ENCODE peak calls at places on chromosome 6, in six cellular contexts. One of them, this sample, is unnamed. For H3K36me3, the result is how much of the 10 kb centered on the place peaks cover.

GRCh38 chr6:1621328-1621701 is 11.6 kb downstream of the FOXC1 start:
- DNase-seq in HepG2: no peak
- DNase-seq in astrocyte: no peak
- DNase-seq in gastrocnemius medialis: no peak
- DNase-seq in adipocyte: no peak
- DNase-seq in uterus: no peak
- DNase-seq in this sample: no peak

GRCh38 chr6:135600086-135600702 is 102.7 kb upstream of the AHI1 start:
- DNase-seq in uterus: no peak
- DNase-seq in adipocyte: no peak
- DNase-seq in gastrocnemius medialis: no peak
- DNase-seq in astrocyte: no peak
- DNase-seq in HepG2: no peak
- DNase-seq in this sample: no peak

GRCh38 chr6:51817832-51818231 is 269.6 kb downstream of the PKHD1 start:
- DNase-seq in HepG2: no peak
- DNase-seq in gastrocnemius medialis: no peak
- DNase-seq in adipocyte: no peak
- DNase-seq in uterus: no peak
- DNase-seq in astrocyte: no peak
- DNase-seq in this sample: no peak

GRCh38 chr6:44010411-44011349 is 116.6 kb downstream of the MRPL14 start:
- DNase-seq in gastrocnemius medialis: peak
- DNase-seq in HepG2: no peak
- DNase-seq in astrocyte: peak
- DNase-seq in uterus: no peak
- DNase-seq in adipocyte: peak
- DNase-seq in this sample: no peak

GRCh38 chr6:168223150-168223549 is 96.4 kb downstream of the DACT2 start:
- DNase-seq in gastrocnemius medialis: no peak
- DNase-seq in adipocyte: no peak
- DNase-seq in HepG2: no peak
- DNase-seq in astrocyte: no peak
- DNase-seq in uterus: no peak
- DNase-seq in this sample: no peak

GRCh38 chr6:6643398-6643797 is 54.9 kb downstream of the LY86 start:
- DNase-seq in adipocyte: no peak
- DNase-seq in gastrocnemius medialis: no peak
- DNase-seq in uterus: no peak
- DNase-seq in HepG2: no peak
- DNase-seq in astrocyte: no peak
- DNase-seq in this sample: no peak

GRCh38 chr6:32984639-32985389 is 16.4 kb downstream of the BRD2 start:
- DNase-seq in HepG2: peak
- DNase-seq in uterus: peak
- DNase-seq in gastrocnemius medialis: peak
- DNase-seq in adipocyte: peak
- DNase-seq in astrocyte: peak
- DNase-seq in this sample: peak

GRCh38 chr6:67640462-67640861 is 994.6 kb upstream of the ADGRB3 start:
- DNase-seq in HepG2: no peak
- DNase-seq in uterus: no peak
- DNase-seq in adipocyte: peak
- DNase-seq in astrocyte: peak
- DNase-seq in gastrocnemius medialis: no peak
- DNase-seq in this sample: no peak

GRCh38 chr6:88749849-88750248 is 213.6 kb downstream of the RNGTT start:
- DNase-seq in astrocyte: no peak
- DNase-seq in adipocyte: no peak
- DNase-seq in gastrocnemius medialis: no peak
- DNase-seq in uterus: no peak
- DNase-seq in HepG2: no peak
- DNase-seq in this sample: no peak

GRCh38 chr6:166877906-166878305 is 78.4 kb downstream of the RNASET2 start:
- DNase-seq in uterus: no peak
- DNase-seq in astrocyte: peak
- DNase-seq in HepG2: no peak
- DNase-seq in adipocyte: no peak
- DNase-seq in gastrocnemius medialis: no peak
- DNase-seq in this sample: no peak

GRCh38 chr6:115894426-115894992 is 166.2 kb downstream of the FRK start:
- DNase-seq in adipocyte: no peak
- DNase-seq in astrocyte: no peak
- DNase-seq in gastrocnemius medialis: no peak
- DNase-seq in uterus: no peak
- DNase-seq in HepG2: no peak
- DNase-seq in this sample: no peak

GRCh38 chr6:35471836-35472345 is 3.7 kb downstream of the RPL10A start:
- DNase-seq in uterus: no peak
- DNase-seq in gastrocnemius medialis: no peak
- DNase-seq in astrocyte: no peak
- DNase-seq in HepG2: no peak
- DNase-seq in adipocyte: no peak
- DNase-seq in this sample: no peak

GRCh38 chr6:35470663-35471120 is 2.5 kb downstream of the RPL10A start:
- DNase-seq in astrocyte: no peak
- DNase-seq in adipocyte: peak
- DNase-seq in HepG2: no peak
- DNase-seq in gastrocnemius medialis: no peak
- DNase-seq in uterus: no peak
- DNase-seq in this sample: no peak

GRCh38 chr6:35468181-35468979 is at the start of gene RPL10A:
- DNase-seq in HepG2: peak
- DNase-seq in uterus: peak
- DNase-seq in gastrocnemius medialis: peak
- DNase-seq in adipocyte: peak
- DNase-seq in astrocyte: peak
- DNase-seq in this sample: peak

GRCh38 chr6:35468980-35469710 is 944 bp downstream of the RPL10A start:
- DNase-seq in gastrocnemius medialis: no peak
- DNase-seq in uterus: no peak
- DNase-seq in HepG2: no peak
- DNase-seq in adipocyte: no peak
- DNase-seq in astrocyte: no peak
- DNase-seq in this sample: no peak

DNA sequence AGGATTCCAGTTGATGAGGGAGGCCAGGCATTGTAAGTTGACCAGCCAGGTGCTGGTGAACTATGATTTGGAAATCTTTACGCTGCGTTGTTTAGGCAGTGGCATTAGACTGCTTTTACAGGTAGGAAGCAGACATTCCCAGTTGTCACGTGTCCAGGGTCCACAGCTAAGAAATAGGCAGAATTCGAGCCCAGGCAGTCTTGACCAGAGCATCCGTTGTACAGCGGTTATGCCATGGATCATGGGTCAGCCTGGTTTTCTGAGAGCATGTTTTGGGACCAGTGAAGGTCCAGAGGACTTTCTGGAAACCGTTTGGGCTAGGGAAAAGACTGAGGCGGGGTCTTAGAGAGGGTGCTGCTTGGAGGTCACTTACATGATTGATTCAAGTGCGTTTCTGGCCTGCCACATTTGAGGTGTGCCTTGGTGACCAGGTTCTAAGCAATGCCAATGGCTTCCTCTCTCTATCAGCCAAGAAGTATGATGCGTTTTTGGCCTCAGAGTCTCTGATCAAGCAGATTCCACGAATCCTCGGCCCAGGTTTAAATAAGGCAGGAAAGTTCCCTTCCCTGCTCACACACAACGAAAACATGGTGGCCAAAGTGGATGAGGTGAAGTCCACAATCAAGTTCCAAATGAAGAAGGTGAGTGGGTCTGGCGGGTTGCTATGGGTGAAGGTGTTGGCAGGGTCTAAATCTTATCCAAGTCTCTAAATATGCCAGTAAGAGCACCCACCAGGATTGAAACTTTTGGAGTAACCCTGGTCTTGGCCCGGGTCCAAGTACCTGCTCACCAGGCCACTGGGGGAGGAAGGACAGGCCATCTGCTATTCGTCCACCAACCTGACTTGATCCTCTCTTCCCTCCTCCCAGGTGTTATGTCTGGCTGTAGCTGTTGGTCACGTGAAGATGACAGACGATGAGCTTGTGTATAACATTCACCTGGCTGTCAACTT is 1.8 kb downstream of the RPL10A start:
- DNase-seq in gastrocnemius medialis: peak
- DNase-seq in uterus: peak
- DNase-seq in astrocyte: no peak
- DNase-seq in HepG2: peak
- DNase-seq in adipocyte: peak
- DNase-seq in this sample: peak
- H3K36me3 ChIP-seq in gastrocnemius medialis: under half
- H3K36me3 ChIP-seq in uterus: under half
- H3K36me3 ChIP-seq in astrocyte: under half
- H3K36me3 ChIP-seq in HepG2: under half
- H3K36me3 ChIP-seq in adipocyte: half or more
- H3K36me3 ChIP-seq in this sample: under half

GRCh38 chr6:111461860-111462259 is 21.2 kb downstream of the REV3L start:
- DNase-seq in uterus: no peak
- DNase-seq in gastrocnemius medialis: no peak
- DNase-seq in HepG2: no peak
- DNase-seq in astrocyte: no peak
- DNase-seq in adipocyte: no peak
- DNase-seq in this sample: no peak

GRCh38 chr6:111458670-111459232 is 24.3 kb downstream of the REV3L start:
- DNase-seq in astrocyte: no peak
- DNase-seq in HepG2: no peak
- DNase-seq in adipocyte: no peak
- DNase-seq in gastrocnemius medialis: no peak
- DNase-seq in uterus: no peak
- DNase-seq in this sample: no peak

GRCh38 chr6:111464184-111464583 is 18.8 kb downstream of the REV3L start:
- DNase-seq in gastrocnemius medialis: no peak
- DNase-seq in adipocyte: no peak
- DNase-seq in HepG2: peak
- DNase-seq in astrocyte: no peak
- DNase-seq in uterus: no peak
- DNase-seq in this sample: no peak

GRCh38 chr6:111468329-111469012 is 14.5 kb downstream of the REV3L start:
- DNase-seq in astrocyte: peak
- DNase-seq in adipocyte: no peak
- DNase-seq in gastrocnemius medialis: no peak
- DNase-seq in HepG2: no peak
- DNase-seq in uterus: no peak
- DNase-seq in this sample: no peak

DNA sequence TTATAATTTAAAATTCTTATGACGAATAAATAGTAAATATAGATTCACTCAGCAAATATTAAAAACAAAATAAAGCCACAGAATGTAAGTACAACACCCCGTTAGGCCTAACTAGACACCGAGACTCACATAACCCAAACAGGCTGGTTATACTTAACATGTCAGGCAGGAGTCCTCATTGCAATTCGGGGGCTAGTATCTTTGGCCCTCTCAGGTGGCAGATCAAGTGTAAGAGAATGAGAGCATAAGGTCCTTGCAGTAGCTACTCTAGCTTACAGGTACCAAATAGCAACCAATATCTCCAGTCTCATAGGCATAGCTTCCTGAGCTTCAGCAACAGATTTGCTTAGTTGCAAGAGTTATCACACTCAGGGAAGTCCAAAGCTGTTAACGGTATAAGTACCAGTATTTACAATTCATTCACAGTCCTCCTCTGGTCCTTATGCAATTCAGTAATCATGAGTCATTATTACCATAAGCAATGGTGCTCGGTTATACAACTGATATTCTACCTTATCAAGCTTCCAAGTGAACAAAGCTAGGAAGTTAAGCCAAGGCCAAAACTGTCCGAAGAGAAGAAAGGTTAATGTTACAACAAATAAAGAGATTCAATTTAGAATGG is 20.1 kb downstream of the REV3L start:
- DNase-seq in HepG2: peak
- DNase-seq in uterus: no peak
- DNase-seq in astrocyte: peak
- DNase-seq in adipocyte: no peak
- DNase-seq in gastrocnemius medialis: no peak
- DNase-seq in this sample: no peak
- H3K36me3 ChIP-seq in HepG2: under half
- H3K36me3 ChIP-seq in uterus: under half
- H3K36me3 ChIP-seq in astrocyte: under half
- H3K36me3 ChIP-seq in adipocyte: half or more
- H3K36me3 ChIP-seq in gastrocnemius medialis: under half
- H3K36me3 ChIP-seq in this sample: under half

GRCh38 chr6:155130161-155130853 is 133.5 kb upstream of the CLDN20 start:
- DNase-seq in gastrocnemius medialis: no peak
- DNase-seq in HepG2: no peak
- DNase-seq in uterus: no peak
- DNase-seq in adipocyte: no peak
- DNase-seq in astrocyte: peak
- DNase-seq in this sample: no peak

GRCh38 chr6:155132617-155133016 is 131.2 kb upstream of the CLDN20 start:
- DNase-seq in adipocyte: no peak
- DNase-seq in astrocyte: no peak
- DNase-seq in uterus: no peak
- DNase-seq in gastrocnemius medialis: no peak
- DNase-seq in HepG2: no peak
- DNase-seq in this sample: no peak

GRCh38 chr6:155128971-155129370 is 133.9 kb downstream of the TIAM2 start:
- DNase-seq in HepG2: no peak
- DNase-seq in gastrocnemius medialis: no peak
- DNase-seq in adipocyte: peak
- DNase-seq in uterus: no peak
- DNase-seq in astrocyte: no peak
- DNase-seq in this sample: no peak

GRCh38 chr6:155126727-155127439 is 131.8 kb downstream of the TIAM2 start:
- DNase-seq in uterus: no peak
- DNase-seq in gastrocnemius medialis: peak
- DNase-seq in astrocyte: peak
- DNase-seq in adipocyte: peak
- DNase-seq in HepG2: peak
- DNase-seq in this sample: no peak

GRCh38 chr6:155129744-155130143 is 134.1 kb upstream of the CLDN20 start:
- DNase-seq in uterus: no peak
- DNase-seq in gastrocnemius medialis: no peak
- DNase-seq in astrocyte: no peak
- DNase-seq in HepG2: no peak
- DNase-seq in adipocyte: no peak
- DNase-seq in this sample: no peak
- H3K36me3 ChIP-seq in uterus: under half
- H3K36me3 ChIP-seq in gastrocnemius medialis: under half
- H3K36me3 ChIP-seq in astrocyte: under half
- H3K36me3 ChIP-seq in HepG2: under half
- H3K36me3 ChIP-seq in adipocyte: under half
- H3K36me3 ChIP-seq in this sample: under half

GRCh38 chr6:38687043-38687353 is 15.9 kb downstream of the GLO1 start:
- DNase-seq in uterus: no peak
- DNase-seq in astrocyte: no peak
- DNase-seq in adipocyte: no peak
- DNase-seq in gastrocnemius medialis: no peak
- DNase-seq in HepG2: peak
- DNase-seq in this sample: no peak

GRCh38 chr6:38686270-38687042 is 16.5 kb downstream of the GLO1 start:
- DNase-seq in uterus: no peak
- DNase-seq in gastrocnemius medialis: no peak
- DNase-seq in adipocyte: peak
- DNase-seq in HepG2: no peak
- DNase-seq in astrocyte: no peak
- DNase-seq in this sample: no peak

GRCh38 chr6:38684904-38685303 is 18.0 kb downstream of the GLO1 start:
- DNase-seq in adipocyte: no peak
- DNase-seq in gastrocnemius medialis: no peak
- DNase-seq in astrocyte: no peak
- DNase-seq in HepG2: no peak
- DNase-seq in uterus: no peak
- DNase-seq in this sample: no peak

GRCh38 chr6:38681850-38682249 is 21.1 kb downstream of the GLO1 start:
- DNase-seq in uterus: no peak
- DNase-seq in adipocyte: no peak
- DNase-seq in HepG2: no peak
- DNase-seq in astrocyte: no peak
- DNase-seq in gastrocnemius medialis: no peak
- DNase-seq in this sample: no peak

GRCh38 chr6:38684244-38684643 is 18.7 kb downstream of the GLO1 start:
- DNase-seq in astrocyte: no peak
- DNase-seq in adipocyte: no peak
- DNase-seq in HepG2: no peak
- DNase-seq in uterus: no peak
- DNase-seq in gastrocnemius medialis: no peak
- DNase-seq in this sample: no peak
- H3K36me3 ChIP-seq in astrocyte: under half
- H3K36me3 ChIP-seq in adipocyte: under half
- H3K36me3 ChIP-seq in HepG2: under half
- H3K36me3 ChIP-seq in uterus: under half
- H3K36me3 ChIP-seq in gastrocnemius medialis: under half
- H3K36me3 ChIP-seq in this sample: under half

This sample was measured in mucosa of descending colon.